ENCODE peak calls at places on chromosome 10, in four cellular contexts. L, E, Z and C are unnamed samples.

GRCh38 chr10:47458466-47459154 is 25.3 kb downstream of the ANXA8 start:
- DNase-seq in E (peak), L (no peak), Z (no peak), C (peak)

GRCh38 chr10:133329401-133330202 is 7.1 kb downstream of the CALY start:
- DNase-seq in L (no peak), E (peak), Z (peak), C (peak)

GRCh38 chr10:133075346-133076137 is 12.2 kb upstream of the ADGRA1 start:
- DNase-seq in E (no peak), Z (peak), L (no peak), C (no peak)

GRCh38 chr10:71365366-71365765 is 31.4 kb upstream of the CDH23 start:
- DNase-seq in E (no peak), Z (no peak), L (no peak), C (no peak)

GRCh38 chr10:47404937-47405336 is 20.8 kb upstream of the ZNF488 start:
- DNase-seq in L (no peak), Z (no peak), E (no peak), C (no peak)

GRCh38 chr10:96376483-96376882 is 17.7 kb upstream of the OPALIN start:
- DNase-seq in Z (no peak), L (no peak), E (no peak), C (no peak)

GRCh38 chr10:14676732-14677131 is 98.0 kb downstream of the FAM107B start:
- DNase-seq in E (no peak), Z (no peak), L (no peak), C (no peak)

GRCh38 chr10:93376372-93377296 is 105.5 kb downstream of the MYOF start:
- DNase-seq in L (peak), Z (no peak), E (peak), C (peak)

GRCh38 chr10:114911801-114912479 is 26.1 kb upstream of the TRUB1 start:
- DNase-seq in Z (no peak), E (no peak), L (no peak), C (no peak)

GRCh38 chr10:23412223-23412622 is 26.7 kb upstream of the OTUD1 start:
- DNase-seq in Z (no peak), E (no peak), L (no peak), C (no peak)

GRCh38 chr10:79447911-79448731 is 2.7 kb upstream of the ZCCHC24 start:
- DNase-seq in E (no peak), Z (no peak), L (no peak), C (no peak)

GRCh38 chr10:112512294-112512693 is 65.3 kb downstream of the VTI1A start:
- DNase-seq in L (no peak), E (no peak), Z (no peak), C (no peak)

GRCh38 chr10:122034149-122034756 is 45.3 kb downstream of the TACC2 start:
- DNase-seq in E (no peak), L (no peak), Z (no peak), C (no peak)

GRCh38 chr10:125127110-125127509 is 33.3 kb downstream of the CTBP2 start:
- DNase-seq in L (no peak), Z (no peak), E (no peak), C (no peak)

GRCh38 chr10:98168147-98168546 is 33.7 kb downstream of the R3HCC1L start:
- DNase-seq in E (no peak), Z (no peak), L (no peak), C (no peak)

GRCh38 chr10:60627778-60628773 is 150.2 kb upstream of the CDK1 start:
- DNase-seq in L (no peak), E (no peak), Z (no peak), C (no peak)

GRCh38 chr10:58919927-58920654 is 256.4 kb upstream of the PHYHIPL start:
- DNase-seq in L (peak), E (no peak), Z (no peak), C (peak)

GRCh38 chr10:73262105-73262730 is 9.8 kb upstream of the MRPS16 start:
- DNase-seq in L (no peak), E (peak), Z (no peak), C (peak)

GRCh38 chr10:12221323-12222298 is 25.6 kb downstream of the CDC123 start:
- DNase-seq in E (peak), L (no peak), Z (no peak), C (no peak)

GRCh38 chr10:131420867-131421266 is 109.3 kb upstream of the TCERG1L start:
- DNase-seq in E (no peak), L (no peak), Z (no peak), C (no peak)

GRCh38 chr10:80460399-80461207 is 6.5 kb downstream of the TSPAN14 start:
- DNase-seq in E (no peak), L (no peak), Z (no peak), C (no peak)
- H3K4me3 ChIP-seq in E (no peak), L (no peak), Z (no peak), C (no peak)

DNA sequence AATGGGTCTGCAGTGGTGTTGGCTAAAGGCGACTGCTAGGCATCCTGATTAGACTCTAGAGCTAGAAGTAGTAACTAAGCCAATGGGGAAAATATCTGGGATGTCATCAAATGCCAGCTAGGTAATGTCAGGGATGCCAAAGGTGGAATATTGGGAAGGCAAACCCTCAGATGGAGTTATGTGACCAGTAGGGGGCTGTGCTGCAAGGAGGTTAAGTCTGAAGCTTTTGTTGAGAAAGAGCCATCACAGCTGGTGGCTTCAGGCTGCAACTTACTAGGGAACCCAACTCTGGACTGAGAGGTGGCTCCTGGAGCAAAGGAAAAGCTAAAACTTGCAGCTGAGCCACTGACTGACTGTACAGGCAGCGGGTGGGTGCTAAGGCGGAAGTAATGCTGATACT is 576.9 kb upstream of the GHITM start:
- DNase-seq in Z (no peak), L (no peak), E (no peak), C (no peak)
- TF ChIP-seq CTCF in Z (no peak), L (peak), E (no peak), C (no peak)

GRCh38 chr10:29598861-29599311 is 35.9 kb downstream of the SVIL start:
- DNase-seq in L (no peak), E (no peak), Z (no peak), C (no peak)
- H3K4me3 ChIP-seq in L (no peak), E (no peak), Z (no peak), C (no peak)

DNA sequence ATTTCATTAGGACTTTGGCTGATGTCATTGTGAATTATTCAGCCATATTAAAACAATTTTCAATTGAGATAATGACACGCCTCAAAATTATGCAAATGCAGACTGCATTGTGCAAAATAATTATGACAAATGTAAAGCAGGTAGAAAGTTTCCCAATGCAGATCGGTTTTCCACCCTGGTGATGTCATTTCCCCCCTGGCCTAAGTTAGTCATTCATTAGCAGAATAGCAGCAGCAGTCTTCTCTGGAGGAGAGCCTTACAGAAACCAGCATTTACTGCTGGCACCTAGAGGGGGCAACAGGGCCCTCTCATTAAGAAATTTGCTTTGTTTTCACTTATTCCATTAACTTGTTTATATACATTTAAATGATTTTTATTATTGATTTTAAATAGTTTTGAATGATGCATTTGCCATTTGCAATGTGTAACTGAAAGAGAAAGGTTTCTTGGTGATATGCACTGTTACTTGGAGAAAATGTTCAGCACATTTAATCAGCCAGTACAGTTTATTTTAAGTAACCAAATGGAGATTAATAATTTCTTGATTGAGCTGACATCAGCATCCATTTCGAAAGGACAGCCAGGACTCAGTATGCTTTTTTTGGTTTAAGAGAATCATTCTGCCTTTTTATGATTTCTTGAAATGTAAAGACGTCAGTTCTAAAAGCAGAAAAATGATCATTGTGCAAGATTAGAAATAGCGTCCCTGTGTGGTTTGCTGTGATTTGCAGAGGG is 3.4 kb downstream of the ARID5B start:
- DNase-seq in E (peak), L (peak), Z (no peak), C (no peak)
- TF ChIP-seq CTCF in E (peak), L (peak), Z (no peak), C (peak)

GRCh38 chr10:111034598-111035310 is 42.1 kb upstream of the ADRA2A start:
- DNase-seq in L (no peak), Z (no peak), E (no peak), C (no peak)
- H3K4me3 ChIP-seq in L (no peak), Z (no peak), E (no peak), C (no peak)

DNA sequence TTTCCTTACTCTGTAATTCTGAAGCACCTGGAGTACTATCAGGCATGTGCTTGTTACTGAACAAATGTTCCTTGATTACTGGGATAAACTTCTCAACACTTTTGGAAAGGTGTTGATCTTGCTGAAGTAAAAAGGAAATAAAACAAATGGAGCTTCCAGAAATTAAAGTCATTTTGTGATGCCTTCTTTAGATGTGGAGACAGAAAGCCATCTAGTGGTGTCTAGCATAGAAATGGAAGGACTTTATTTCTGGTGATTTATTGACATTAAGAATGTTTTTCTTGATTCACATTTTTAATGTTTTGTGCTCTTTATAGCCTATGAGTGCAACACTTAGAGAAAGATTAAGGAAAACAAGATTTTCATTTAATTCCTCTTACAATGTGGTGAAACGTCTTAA is 1.4 kb downstream of the SFR1 start:
- DNase-seq in Z (no peak), E (no peak), L (no peak), C (no peak)
- TF ChIP-seq CTCF in Z (peak), E (no peak), L (peak), C (peak)

GRCh38 chr10:51462076-51462779 is 237.2 kb downstream of the CSTF2T start:
- DNase-seq in E (no peak), Z (no peak), L (no peak), C (no peak)
- H3K4me3 ChIP-seq in E (no peak), Z (no peak), L (no peak), C (no peak)

DNA sequence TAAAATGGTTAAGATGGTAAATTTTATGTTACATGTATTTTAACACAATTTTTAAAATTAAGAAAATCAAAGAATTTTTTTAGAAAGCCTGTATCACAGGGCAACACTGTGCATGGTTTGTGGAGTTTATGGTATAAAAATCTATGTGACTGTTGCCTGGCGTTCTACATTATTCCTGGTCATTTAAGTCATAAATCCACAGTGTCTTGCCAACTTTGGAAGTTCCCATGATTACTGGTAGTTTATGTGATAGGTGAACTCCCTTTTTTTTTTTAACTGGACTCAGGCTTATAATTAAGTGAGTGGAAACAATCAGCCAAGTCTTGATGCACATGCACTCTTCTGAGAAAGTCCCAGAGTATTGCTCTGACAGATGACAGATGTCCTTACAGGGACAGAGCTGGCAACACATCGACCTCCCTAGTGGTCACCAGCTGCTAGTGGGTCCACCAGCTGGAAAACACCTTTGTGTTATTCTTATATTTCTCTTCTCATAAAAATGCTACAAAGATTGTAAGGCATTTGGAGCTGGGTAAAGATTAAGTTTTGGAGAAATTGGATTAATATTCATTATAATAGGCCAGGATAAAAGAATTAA is 8.8 kb upstream of the STN1 start:
- DNase-seq in L (no peak), E (no peak), Z (no peak), C (no peak)
- TF ChIP-seq CTCF in L (no peak), E (no peak), Z (no peak), C (no peak)

DNA sequence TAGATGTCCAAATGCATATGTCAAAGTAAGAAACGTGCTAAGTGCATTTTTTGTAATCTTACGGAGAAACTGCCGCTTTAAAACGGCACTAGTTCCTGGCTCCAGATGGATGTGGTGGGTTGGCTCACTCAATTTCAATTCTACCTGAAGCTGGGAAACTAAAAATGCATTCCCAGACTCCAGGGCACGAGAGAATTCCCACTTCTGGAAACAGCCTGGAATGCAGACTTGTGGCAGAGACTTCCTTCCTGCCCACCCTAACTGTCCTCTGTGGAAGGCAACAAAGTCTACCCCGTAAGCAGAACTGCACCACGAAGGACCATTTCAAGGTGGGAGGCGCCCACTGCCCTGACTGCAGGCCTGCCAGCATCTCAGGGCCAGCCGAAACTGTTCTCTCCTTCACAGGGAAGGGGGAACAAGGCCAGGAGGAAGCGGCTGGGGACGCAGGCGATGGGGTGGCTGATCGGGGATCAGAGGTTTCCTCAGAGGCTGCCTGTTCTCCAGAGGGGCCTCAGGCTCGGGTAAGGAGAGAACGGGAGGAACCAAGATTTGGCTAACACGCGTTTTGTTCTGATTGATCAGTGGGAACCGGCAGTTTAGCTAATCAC is 88.0 kb downstream of the DIP2C start:
- DNase-seq in Z (no peak), E (no peak), L (no peak), C (no peak)
- H3K4me3 ChIP-seq in Z (no peak), E (no peak), L (no peak), C (no peak)